ENCODE peak calls at places on chromosomes 11 and 22, in four cellular contexts. One of them, this sample, is unnamed.

GRCh38 chr22:45997077-45997774 is 20.3 kb upstream of the WNT7B start:
- DNase-seq in H54: peak; percentile 66
- DNase-seq in gastrocnemius medialis: peak; percentile 68
- DNase-seq in adrenal gland: peak; percentile 94
- DNase-seq in this sample: peak; percentile 64

GRCh38 chr22:43996170-43996980 is 27.7 kb upstream of the PARVB start:
- DNase-seq in H54: no peak
- DNase-seq in adrenal gland: peak; percentile 39
- DNase-seq in gastrocnemius medialis: peak; percentile 39
- DNase-seq in this sample: no peak

GRCh38 chr11:131692961-131693360 is 322.5 kb downstream of the NTM start:
- DNase-seq in adrenal gland: no peak
- DNase-seq in H54: no peak
- DNase-seq in gastrocnemius medialis: no peak
- DNase-seq in this sample: no peak

GRCh38 chr11:120186799-120187591 is 23.8 kb upstream of the OAF start:
- DNase-seq in H54: no peak
- DNase-seq in gastrocnemius medialis: no peak
- DNase-seq in adrenal gland: peak; percentile 19
- DNase-seq in this sample: no peak

GRCh38 chr11:107549253-107549953 is 16.1 kb downstream of the ALKBH8 start:
- DNase-seq in gastrocnemius medialis: no peak
- DNase-seq in H54: no peak
- DNase-seq in adrenal gland: peak; percentile 35
- DNase-seq in this sample: no peak

GRCh38 chr11:783581-784015 is 6.3 kb downstream of the CEND1 start:
- DNase-seq in H54: no peak
- DNase-seq in gastrocnemius medialis: peak; percentile 90
- DNase-seq in adrenal gland: peak; percentile 78
- DNase-seq in this sample: peak; percentile 85

GRCh38 chr11:133951484-133952198 is 5.1 kb downstream of the IGSF9B start:
- DNase-seq in adrenal gland: no peak
- DNase-seq in H54: peak; percentile 68
- DNase-seq in gastrocnemius medialis: no peak
- DNase-seq in this sample: no peak

GRCh38 chr11:12288212-12288933 is 89.0 kb upstream of the PARVA start:
- DNase-seq in gastrocnemius medialis: no peak
- DNase-seq in adrenal gland: peak; percentile 80
- DNase-seq in H54: peak; percentile 67
- DNase-seq in this sample: peak; percentile 62

GRCh38 chr11:36131719-36132349 is 157.4 kb downstream of the COMMD9 start:
- DNase-seq in adrenal gland: peak; percentile 50
- DNase-seq in H54: no peak
- DNase-seq in gastrocnemius medialis: peak; percentile 31
- DNase-seq in this sample: peak; percentile 55

GRCh38 chr22:47064416-47064815 is 302.0 kb downstream of the TBC1D22A start:
- DNase-seq in adrenal gland: no peak
- DNase-seq in H54: no peak
- DNase-seq in gastrocnemius medialis: no peak
- DNase-seq in this sample: no peak

GRCh38 chr11:99979052-99979451 is 708.0 kb upstream of the ARHGAP42 start:
- DNase-seq in gastrocnemius medialis: no peak
- DNase-seq in adrenal gland: no peak
- DNase-seq in H54: no peak
- DNase-seq in this sample: no peak

GRCh38 chr22:37187891-37188761 is at the start of gene C1QTNF6:
- DNase-seq in gastrocnemius medialis: no peak
- DNase-seq in H54: no peak
- DNase-seq in adrenal gland: no peak
- DNase-seq in this sample: no peak

GRCh38 chr22:47582067-47582466 is 819.6 kb downstream of the TBC1D22A start:
- DNase-seq in H54: no peak
- DNase-seq in gastrocnemius medialis: no peak
- DNase-seq in adrenal gland: no peak
- DNase-seq in this sample: no peak

GRCh38 chr11:35608502-35608901 is 9.8 kb upstream of the FJX1 start:
- DNase-seq in gastrocnemius medialis: no peak
- DNase-seq in adrenal gland: no peak
- DNase-seq in H54: no peak
- DNase-seq in this sample: no peak

GRCh38 chr11:16771350-16772140 is 33.1 kb downstream of the C11orf58 start:
- DNase-seq in adrenal gland: no peak
- DNase-seq in gastrocnemius medialis: no peak
- DNase-seq in H54: no peak
- DNase-seq in this sample: no peak

GRCh38 chr11:67466962-67467771 is 1.9 kb downstream of the TMEM134 start:
- DNase-seq in gastrocnemius medialis: no peak
- DNase-seq in H54: no peak
- DNase-seq in adrenal gland: no peak
- DNase-seq in this sample: no peak
- TF ChIP-seq POLR2A in gastrocnemius medialis: no peak
- TF ChIP-seq POLR2A in H54: no peak
- TF ChIP-seq POLR2A in adrenal gland: no peak
- TF ChIP-seq POLR2A in this sample: no peak

GRCh38 chr11:94770563-94771120 is 2.5 kb downstream of the AMOTL1 start:
- DNase-seq in gastrocnemius medialis: no peak
- DNase-seq in H54: no peak
- DNase-seq in adrenal gland: no peak
- DNase-seq in this sample: no peak

GRCh38 chr11:94769897-94770296 is 1.7 kb downstream of the AMOTL1 start:
- DNase-seq in gastrocnemius medialis: peak; percentile 51
- DNase-seq in adrenal gland: no peak
- DNase-seq in H54: no peak
- DNase-seq in this sample: no peak

GRCh38 chr11:94767292-94767690 is 865 bp upstream of the AMOTL1 start:
- DNase-seq in adrenal gland: no peak
- DNase-seq in H54: no peak
- DNase-seq in gastrocnemius medialis: no peak
- DNase-seq in this sample: no peak

GRCh38 chr11:94767701-94768601 is at the start of gene AMOTL1:
- DNase-seq in H54: peak; percentile 57
- DNase-seq in gastrocnemius medialis: peak; percentile 90
- DNase-seq in adrenal gland: peak; percentile 72
- DNase-seq in this sample: peak; percentile 89

GRCh38 chr11:94768602-94769511 is 701 bp downstream of the AMOTL1 start:
- DNase-seq in gastrocnemius medialis: no peak
- DNase-seq in adrenal gland: no peak
- DNase-seq in H54: no peak
- DNase-seq in this sample: peak; percentile 51
- TF ChIP-seq POLR2A in gastrocnemius medialis: no peak
- TF ChIP-seq POLR2A in adrenal gland: no peak
- TF ChIP-seq POLR2A in H54: no peak
- TF ChIP-seq POLR2A in this sample: peak; percentile 32

GRCh38 chr11:2700415-2701211 is 819 bp upstream of the KCNQ1OT1 start:
- DNase-seq in adrenal gland: peak; percentile 70
- DNase-seq in H54: peak; percentile 59
- DNase-seq in gastrocnemius medialis: peak; percentile 54
- DNase-seq in this sample: peak; percentile 42
- TF ChIP-seq POLR2A in adrenal gland: no peak
- TF ChIP-seq POLR2A in H54: no peak
- TF ChIP-seq POLR2A in gastrocnemius medialis: peak; percentile 74
- TF ChIP-seq POLR2A in this sample: peak; percentile 47

DNA sequence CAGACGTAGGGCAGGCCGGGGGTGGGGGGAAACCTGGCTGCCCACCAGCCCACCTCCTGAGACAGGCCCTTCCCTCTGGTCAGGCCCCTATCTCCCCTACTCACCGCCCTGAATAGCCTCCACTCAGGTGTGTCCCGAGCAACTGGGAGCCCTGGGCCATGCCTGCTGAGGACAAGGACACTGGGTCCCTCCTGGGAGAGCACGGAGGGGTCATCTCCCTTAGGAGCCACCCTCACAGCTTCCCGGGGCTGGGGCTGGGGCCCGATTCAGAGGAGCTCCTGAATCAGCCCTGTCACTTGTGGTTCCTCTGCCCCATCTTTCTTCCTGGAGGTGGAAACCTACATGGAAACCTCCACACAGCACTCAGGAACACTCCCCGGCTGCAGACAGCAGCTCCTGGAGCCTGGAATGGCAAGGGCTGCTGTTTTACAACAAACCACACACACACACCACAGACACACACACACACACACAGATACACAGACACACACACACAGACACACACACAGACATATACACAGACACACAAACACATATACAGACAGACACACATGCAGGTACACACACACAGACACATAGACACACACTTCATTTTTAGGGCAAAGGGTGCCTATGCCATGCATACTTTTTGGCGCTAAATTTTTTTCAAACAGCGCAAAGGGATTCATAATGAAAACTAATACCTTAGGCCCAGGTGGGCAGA is 9.6 kb upstream of the EMID1 start:
- DNase-seq in gastrocnemius medialis: no peak
- DNase-seq in adrenal gland: no peak
- DNase-seq in H54: no peak
- DNase-seq in this sample: no peak
- TF ChIP-seq POLR2A in gastrocnemius medialis: no peak
- TF ChIP-seq POLR2A in adrenal gland: no peak
- TF ChIP-seq POLR2A in H54: no peak
- TF ChIP-seq POLR2A in this sample: no peak

GRCh38 chr11:125070699-125071254 is 7.7 kb downstream of the SLC37A2 start:
- DNase-seq in adrenal gland: peak; percentile 94
- DNase-seq in gastrocnemius medialis: peak; percentile 47
- DNase-seq in H54: peak; percentile 62
- DNase-seq in this sample: no peak
- TF ChIP-seq POLR2A in adrenal gland: peak; percentile 75
- TF ChIP-seq POLR2A in gastrocnemius medialis: no peak
- TF ChIP-seq POLR2A in H54: no peak
- TF ChIP-seq POLR2A in this sample: peak; percentile 15

DNA sequence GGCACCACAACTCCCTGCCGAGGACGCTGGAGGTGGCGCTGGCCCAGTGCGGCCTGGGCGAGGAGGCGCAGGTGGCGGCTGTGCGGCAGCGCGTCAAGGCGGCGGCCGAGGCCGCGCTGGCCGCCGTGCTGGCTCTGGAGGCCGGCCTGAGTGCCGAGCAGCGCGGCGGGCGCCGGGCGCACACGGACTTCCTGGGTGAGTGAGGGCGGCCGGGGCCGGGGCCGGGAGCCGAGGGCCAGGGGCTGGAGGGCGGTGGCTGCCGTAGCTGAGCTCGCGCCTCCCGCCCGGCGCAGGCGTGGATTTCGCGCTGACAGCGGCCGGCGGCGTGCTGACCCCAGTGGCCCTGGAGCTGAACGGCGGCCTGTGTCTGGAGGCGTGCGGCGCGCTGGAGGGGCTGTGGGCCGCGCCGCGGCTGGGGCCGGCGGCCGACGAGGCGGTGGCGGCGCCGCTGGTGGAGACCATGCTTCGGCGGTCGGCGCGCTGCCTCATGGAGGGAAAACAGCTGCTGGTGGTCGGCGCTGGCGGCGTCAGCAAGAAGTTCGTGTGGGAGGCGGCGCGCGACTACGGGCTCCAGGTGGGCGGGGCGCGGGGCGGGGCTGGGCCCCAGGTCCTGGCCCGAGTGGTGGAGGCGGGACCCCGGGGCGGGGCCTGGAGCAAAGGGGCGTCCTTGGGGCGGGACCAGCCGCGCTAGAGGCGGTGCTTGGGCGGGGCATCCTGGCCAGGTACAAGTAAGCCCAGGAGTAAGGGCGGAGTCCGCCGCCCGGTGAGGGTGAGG is 5.4 kb downstream of the CARNS1 start:
- DNase-seq in H54: peak; percentile 78
- DNase-seq in gastrocnemius medialis: peak; percentile 93
- DNase-seq in adrenal gland: peak; percentile 96
- DNase-seq in this sample: peak; percentile 96
- TF ChIP-seq POLR2A in H54: peak; percentile 67
- TF ChIP-seq POLR2A in gastrocnemius medialis: peak; percentile 86
- TF ChIP-seq POLR2A in adrenal gland: peak; percentile 55
- TF ChIP-seq POLR2A in this sample: peak; percentile 83

This sample was measured in prostate gland.